ENCODE peak calls at places on chromosomes 11 and 22, in four cellular contexts. O is stimulated activated CD4-positive, alpha-beta T cell treated with anti-CD3 and anti-CD28 coated beads, Interleukin-12 subunit alpha, Interleukin-12 subunit beta, amount 100 ng/mL, for 4 hours; I is colonic mucosa; B is astrocyte of the spinal cord. F is an unnamed sample.

GRCh38 chr11:64204464-64204989 is 2.0 kb upstream of the FERMT3 start:
- DNase-seq in O (peak), I (peak), B (peak), F (peak)

GRCh38 chr11:15969281-15969680 is 387.1 kb downstream of the SOX6 start:
- DNase-seq in O (no peak), I (peak), B (peak), F (peak)

GRCh38 chr11:78646564-78647185 is 72.0 kb upstream of the NARS2 start:
- DNase-seq in O (peak), I (peak), B (peak), F (peak)

GRCh38 chr11:118003021-118003423 is 16.8 kb downstream of the IL10RA start:
- DNase-seq in O (no peak), I (no peak), B (no peak), F (peak)

GRCh38 chr11:109648804-109649203 is 226.8 kb downstream of the C11orf87 start:
- DNase-seq in O (no peak), I (no peak), B (no peak), F (no peak)

GRCh38 chr22:39653787-39654077 is 83.2 kb downstream of the CACNA1I start:
- DNase-seq in O (no peak), I (no peak), B (no peak), F (no peak)

GRCh38 chr11:93589347-93589746 is 46.2 kb upstream of the SMCO4 start:
- DNase-seq in O (no peak), I (peak), B (no peak), F (peak)

GRCh38 chr22:43007519-43008102 is 7.3 kb downstream of the PACSIN2 start:
- DNase-seq in O (no peak), I (peak), B (peak), F (peak)

GRCh38 chr11:123995119-123995518 is at the start of gene OR10G6:
- DNase-seq in O (no peak), I (no peak), B (no peak), F (no peak)

GRCh38 chr11:24624432-24624831 is 127.6 kb downstream of the LUZP2 start:
- DNase-seq in O (no peak), I (no peak), B (no peak), F (no peak)

GRCh38 chr11:85947431-85948272 is 92.5 kb downstream of the CCDC83 start:
- DNase-seq in O (no peak), I (no peak), B (peak), F (no peak)

GRCh38 chr11:115518983-115519382 is 14.8 kb upstream of the CADM1 start:
- DNase-seq in O (no peak), I (no peak), B (no peak), F (no peak)

GRCh38 chr11:120712862-120713770 is 201.6 kb downstream of the GRIK4 start:
- DNase-seq in O (no peak), I (no peak), B (no peak), F (no peak)

GRCh38 chr22:30742291-30743256 is 47.9 kb downstream of the OSBP2 start:
- DNase-seq in O (no peak), I (no peak), B (peak), F (no peak)

GRCh38 chr11:79332017-79332416 is 108.8 kb downstream of the TENM4 start:
- DNase-seq in O (no peak), I (no peak), B (peak), F (no peak)

GRCh38 chr11:116044946-116045345 is 540.7 kb upstream of the CADM1 start:
- DNase-seq in O (no peak), I (no peak), B (no peak), F (no peak)

GRCh38 chr11:126891556-126892217 is 108.9 kb downstream of the KIRREL3 start:
- DNase-seq in O (no peak), I (no peak), B (peak), F (no peak)

GRCh38 chr22:48391820-48392219 is 1435.9 kb downstream of the BRD1 start:
- DNase-seq in O (no peak), I (no peak), B (no peak), F (no peak)

GRCh38 chr11:94111660-94112059 is 17.0 kb upstream of the PANX1 start:
- DNase-seq in O (no peak), I (no peak), B (no peak), F (no peak)

GRCh38 chr22:34306361-34306760 is 386.1 kb upstream of the LARGE1 start:
- DNase-seq in O (no peak), I (no peak), B (no peak), F (no peak)

GRCh38 chr11:69922015-69922595 is 102.9 kb upstream of the FGF3 start:
- DNase-seq in O (no peak), I (no peak), B (no peak), F (no peak)

GRCh38 chr22:24694971-24695928 is 79.3 kb downstream of the PIWIL3 start:
- DNase-seq in O (no peak), I (peak), B (no peak), F (peak)

GRCh38 chr11:19050281-19050680 is 10.2 kb downstream of the MRGPRX2 start:
- DNase-seq in O (no peak), I (no peak), B (no peak), F (no peak)

GRCh38 chr22:48554893-48555552 is 1272.7 kb downstream of the BRD1 start:
- DNase-seq in O (no peak), I (no peak), B (no peak), F (no peak)

GRCh38 chr22:24589518-24590030 is 3.3 kb downstream of the LRRC75B start:
- DNase-seq in O (no peak), I (no peak), B (no peak), F (no peak)

GRCh38 chr22:50102946-50103345 is 13.1 kb downstream of the MOV10L1 start:
- DNase-seq in O (no peak), I (no peak), B (no peak), F (no peak)

GRCh38 chr11:16979708-16980622 is 34.2 kb downstream of the PLEKHA7 start:
- DNase-seq in O (no peak), I (no peak), B (peak), F (no peak)

GRCh38 chr11:12418019-12418611 is 40.7 kb downstream of the PARVA start:
- DNase-seq in O (no peak), I (no peak), B (no peak), F (no peak)

GRCh38 chr11:66951927-66952337 is 6.3 kb downstream of the PC start:
- DNase-seq in O (no peak), I (peak), B (peak), F (peak)

GRCh38 chr11:77879218-77879617 is 58.3 kb downstream of the AAMDC start:
- DNase-seq in O (no peak), I (no peak), B (peak), F (no peak)